ENCODE peak calls at places on chromosomes 5 and 9, in nine cellular contexts. F, X, N, R, S, K, B, Z and U are unnamed samples.

GRCh38 chr5:172973127-172973916 is 10.2 kb upstream of the ATP6V0E1 start:
- DNase-seq in F (peak; percentile 73), X (no peak), N (no peak), R (no peak), S (no peak), K (peak; percentile 46), B (no peak), Z (no peak), U (no peak)

GRCh38 chr5:175689147-175689991 is 31.5 kb downstream of the HRH2 start:
- DNase-seq in F (no peak), X (no peak), N (peak; percentile 71), R (no peak), S (no peak), K (peak; percentile 33), B (no peak), Z (peak; percentile 89), U (peak; percentile 60)

GRCh38 chr5:32280656-32281081 is 32.1 kb downstream of the MTMR12 start:
- DNase-seq in F (no peak), X (no peak), N (no peak), R (no peak), S (no peak), K (no peak), B (no peak), Z (no peak), U (no peak)

GRCh38 chr5:113067635-113068344 is 91.2 kb downstream of the DCP2 start:
- DNase-seq in F (peak; percentile 94), X (peak; percentile 35), N (no peak), R (no peak), S (no peak), K (no peak), B (no peak), Z (no peak), U (no peak)

GRCh38 chr5:149799965-149800516 is 69.9 kb downstream of the PPARGC1B start:
- DNase-seq in F (no peak), X (no peak), N (no peak), R (no peak), S (no peak), K (no peak), B (no peak), Z (no peak), U (no peak)

GRCh38 chr5:172835246-172836030 is 1.4 kb downstream of the ERGIC1 start:
- DNase-seq in F (no peak), X (no peak), N (no peak), R (no peak), S (no peak), K (peak; percentile 47), B (no peak), Z (no peak), U (no peak)

GRCh38 chr5:140713562-140714094 is 13.4 kb downstream of the ZMAT2 start:
- DNase-seq in F (no peak), X (no peak), N (no peak), R (no peak), S (no peak), K (no peak), B (no peak), Z (no peak), U (no peak)

GRCh38 chr5:35003018-35003957 is 44.5 kb downstream of the AGXT2 start:
- DNase-seq in F (peak; percentile 46), X (peak; percentile 69), N (no peak), R (peak; percentile 46), S (peak; percentile 54), K (peak; percentile 64), B (peak; percentile 80), Z (peak; percentile 53), U (no peak)

GRCh38 chr5:179153341-179153901 is 93.2 kb downstream of the ZNF354C start:
- DNase-seq in F (no peak), X (no peak), N (no peak), R (no peak), S (no peak), K (no peak), B (peak; percentile 45), Z (no peak), U (peak; percentile 62)

GRCh38 chr9:27379311-27380236 is 82.6 kb upstream of the EQTN start:
- DNase-seq in F (no peak), X (peak; percentile 77), N (no peak), R (no peak), S (peak; percentile 10), K (no peak), B (no peak), Z (no peak), U (no peak)

GRCh38 chr5:140342287-140342686 is 4.1 kb downstream of the HBEGF start:
- DNase-seq in F (no peak), X (no peak), N (no peak), R (peak; percentile 38), S (no peak), K (no peak), B (no peak), Z (peak; percentile 58), U (no peak)

GRCh38 chr5:58497956-58498942 is 7.0 kb downstream of the GAPT start:
- DNase-seq in F (peak; percentile 41), X (peak; percentile 51), N (no peak), R (no peak), S (peak; percentile 53), K (peak; percentile 47), B (no peak), Z (no peak), U (no peak)

GRCh38 chr5:10301842-10302610 is 5.7 kb downstream of the CMBL start:
- DNase-seq in F (no peak), X (peak; percentile 58), N (peak; percentile 31), R (no peak), S (peak; percentile 70), K (no peak), B (peak; percentile 90), Z (peak; percentile 83), U (peak; percentile 82)

GRCh38 chr5:35762368-35762767 is 94.3 kb upstream of the IL7R start:
- DNase-seq in F (peak; percentile 50), X (no peak), N (no peak), R (no peak), S (no peak), K (peak; percentile 66), B (no peak), Z (no peak), U (no peak)

GRCh38 chr5:112555197-112555596 is 136.1 kb upstream of the EPB41L4A start:
- DNase-seq in F (no peak), X (no peak), N (no peak), R (no peak), S (no peak), K (no peak), B (no peak), Z (no peak), U (no peak)

GRCh38 chr9:90826326-90827020 is 24.9 kb downstream of the SYK start:
- DNase-seq in F (no peak), X (no peak), N (no peak), R (no peak), S (no peak), K (no peak), B (no peak), Z (no peak), U (no peak)

GRCh38 chr5:137954131-137954879 is 65.0 kb downstream of the PKD2L2 start:
- DNase-seq in F (peak; percentile 94), X (peak; percentile 74), N (peak; percentile 7), R (no peak), S (peak; percentile 73), K (peak; percentile 96), B (no peak), Z (no peak), U (no peak)

GRCh38 chr9:94760646-94761045 is 34.1 kb downstream of the AOPEP start:
- DNase-seq in F (no peak), X (no peak), N (no peak), R (no peak), S (no peak), K (no peak), B (no peak), Z (no peak), U (no peak)

GRCh38 chr5:177524539-177524900 is 7.8 kb upstream of the DDX41 start:
- DNase-seq in F (no peak), X (no peak), N (no peak), R (no peak), S (no peak), K (no peak), B (no peak), Z (peak; percentile 42), U (no peak)

GRCh38 chr5:177526791-177527190 is 10.0 kb upstream of the DDX41 start:
- DNase-seq in F (no peak), X (no peak), N (no peak), R (no peak), S (no peak), K (no peak), B (peak; percentile 8), Z (peak; percentile 9), U (no peak)

GRCh38 chr5:177526191-177526590 is 9.4 kb upstream of the DDX41 start:
- DNase-seq in F (no peak), X (no peak), N (no peak), R (no peak), S (no peak), K (no peak), B (peak; percentile 39), Z (peak; percentile 28), U (peak; percentile 41)

GRCh38 chr5:177524941-177525655 is 8.3 kb upstream of the DDX41 start:
- DNase-seq in F (no peak), X (no peak), N (no peak), R (no peak), S (no peak), K (no peak), B (no peak), Z (peak; percentile 32), U (peak; percentile 55)

GRCh38 chr5:177523711-177524538 is 7.2 kb upstream of the DDX41 start:
- DNase-seq in F (no peak), X (no peak), N (no peak), R (no peak), S (no peak), K (no peak), B (no peak), Z (peak; percentile 44), U (peak; percentile 74)
- H3K4me1 ChIP-seq in F (no peaks in the 10 kb centered on the region), X (no peaks in the 10 kb centered on the region), N (no peaks in the 10 kb centered on the region), R (peaks cover 18% of the 10 kb centered on the region), S (peaks cover 6% of the 10 kb centered on the region), K (peaks cover 5% of the 10 kb centered on the region), B (no peaks in the 10 kb centered on the region), Z (no peaks in the 10 kb centered on the region), U (no peaks in the 10 kb centered on the region)

GRCh38 chr9:80811662-80812061 is 877.7 kb downstream of the TLE1 start:
- DNase-seq in F (no peak), X (no peak), N (no peak), R (no peak), S (no peak), K (no peak), B (no peak), Z (no peak), U (no peak)
- H3K4me1 ChIP-seq in F (peaks cover 7% of the 10 kb centered on the region), X (no peaks in the 10 kb centered on the region), N (no peaks in the 10 kb centered on the region), R (no peaks in the 10 kb centered on the region), S (no peaks in the 10 kb centered on the region), K (no peaks in the 10 kb centered on the region), B (no peaks in the 10 kb centered on the region), Z (no peaks in the 10 kb centered on the region), U (no peaks in the 10 kb centered on the region)

GRCh38 chr9:92432972-92433548 is 8.8 kb upstream of the OMD start:
- DNase-seq in F (no peak), X (no peak), N (no peak), R (no peak), S (no peak), K (no peak), B (no peak), Z (no peak), U (no peak)
- H3K4me1 ChIP-seq in F (no peaks in the 10 kb centered on the region), X (no peaks in the 10 kb centered on the region), N (no peaks in the 10 kb centered on the region), R (no peaks in the 10 kb centered on the region), S (no peaks in the 10 kb centered on the region), K (no peaks in the 10 kb centered on the region), B (no peaks in the 10 kb centered on the region), Z (no peaks in the 10 kb centered on the region), U (no peaks in the 10 kb centered on the region)

DNA sequence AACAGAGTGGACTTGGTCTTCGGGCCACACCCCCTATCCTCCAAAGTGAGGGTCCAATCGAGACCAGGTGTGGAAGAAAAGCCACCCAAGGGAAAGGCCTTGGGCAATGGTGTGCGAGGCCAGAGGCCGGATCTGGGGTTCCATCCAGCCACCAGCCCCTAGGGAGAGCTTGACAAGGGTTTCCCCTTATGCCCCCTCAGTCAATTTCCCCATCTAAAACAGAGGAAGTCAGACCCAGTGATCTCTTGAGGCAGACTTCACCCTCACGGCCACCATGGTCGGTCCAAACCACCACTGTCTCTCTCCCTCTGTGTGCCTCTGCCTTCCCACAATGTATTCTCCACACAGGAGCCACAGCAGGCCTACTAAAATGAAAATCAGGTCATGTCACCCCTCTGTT is 82.9 kb downstream of the C5orf15 start:
- DNase-seq in F (no peak), X (no peak), N (no peak), R (no peak), S (no peak), K (no peak), B (no peak), Z (no peak), U (peak; percentile 30)
- H3K4me1 ChIP-seq in F (no peaks in the 10 kb centered on the region), X (peaks cover 10% of the 10 kb centered on the region), N (no peaks in the 10 kb centered on the region), R (no peaks in the 10 kb centered on the region), S (no peaks in the 10 kb centered on the region), K (no peaks in the 10 kb centered on the region), B (no peaks in the 10 kb centered on the region), Z (no peaks in the 10 kb centered on the region), U (no peaks in the 10 kb centered on the region)